ENCODE peak calls at places on chromosomes 3 and 15, in five cellular contexts. W is SK-N-SH, V is H1, M is K562, Z is GM12878. B is an unnamed sample. For H3K4me1 and H3K9me3, the result is how much of the 10 kb centered on the place peaks cover.

GRCh38 chr15:73175382-73175781 is 123.1 kb downstream of the NEO1 start:
- DNase-seq in W (no peak), V (no peak), M (no peak), Z (no peak), B (no peak)

GRCh38 chr15:68789921-68790575 is 30.6 kb downstream of the ANP32A start:
- DNase-seq in W (peak), V (no peak), M (no peak), Z (no peak), B (no peak)

GRCh38 chr3:143910756-143911155 is 60.9 kb upstream of the DIPK2A start:
- DNase-seq in W (no peak), V (no peak), M (no peak), Z (no peak), B (no peak)

GRCh38 chr15:40873625-40874561 is at the start of gene RHOV:
- DNase-seq in W (peak), V (peak), M (peak), Z (no peak), B (no peak)

GRCh38 chr3:59573911-59574310 is 524.1 kb upstream of the CFAP20DC start:
- DNase-seq in W (no peak), V (no peak), M (no peak), Z (no peak), B (no peak)

GRCh38 chr15:65476942-65477341 is 40.5 kb downstream of the DPP8 start:
- DNase-seq in W (no peak), V (no peak), M (no peak), Z (no peak), B (no peak)

GRCh38 chr15:57330619-57331018 is 45.7 kb upstream of the CGNL1 start:
- DNase-seq in W (no peak), V (no peak), M (no peak), Z (no peak), B (no peak)

GRCh38 chr3:52688266-52688665 is 2.4 kb downstream of the GNL3 start:
- DNase-seq in W (no peak), V (no peak), M (no peak), Z (no peak), B (no peak)

GRCh38 chr3:121707531-121708273 is 41.8 kb downstream of the GOLGB1 start:
- DNase-seq in W (no peak), V (no peak), M (no peak), Z (no peak), B (no peak)

GRCh38 chr15:76209523-76209922 is 101.7 kb downstream of the ETFA start:
- DNase-seq in W (no peak), V (no peak), M (no peak), Z (no peak), B (no peak)

GRCh38 chr3:18477620-18478019 is 52.5 kb upstream of the SATB1 start:
- DNase-seq in W (no peak), V (no peak), M (no peak), Z (no peak), B (no peak)

GRCh38 chr3:64316971-64317370 is 91.7 kb upstream of the PRICKLE2 start:
- DNase-seq in W (no peak), V (no peak), M (no peak), Z (no peak), B (no peak)

GRCh38 chr15:41443275-41443674 is 26.4 kb downstream of the RTF1 start:
- DNase-seq in W (no peak), V (no peak), M (no peak), Z (no peak), B (no peak)

GRCh38 chr3:14480207-14481017 is 59.7 kb downstream of the GRIP2 start:
- DNase-seq in W (peak), V (no peak), M (no peak), Z (no peak), B (no peak)

GRCh38 chr3:155549087-155549486 is 195.8 kb downstream of the PLCH1 start:
- DNase-seq in W (no peak), V (no peak), M (no peak), Z (no peak), B (no peak)

GRCh38 chr3:152159328-152159727 is 109.4 kb upstream of the MBNL1 start:
- DNase-seq in W (no peak), V (no peak), M (no peak), Z (no peak), B (peak)

GRCh38 chr3:13884851-13885703 is 5.2 kb upstream of the WNT7A start:
- DNase-seq in W (peak), V (peak), M (peak), Z (no peak), B (no peak)

DNA sequence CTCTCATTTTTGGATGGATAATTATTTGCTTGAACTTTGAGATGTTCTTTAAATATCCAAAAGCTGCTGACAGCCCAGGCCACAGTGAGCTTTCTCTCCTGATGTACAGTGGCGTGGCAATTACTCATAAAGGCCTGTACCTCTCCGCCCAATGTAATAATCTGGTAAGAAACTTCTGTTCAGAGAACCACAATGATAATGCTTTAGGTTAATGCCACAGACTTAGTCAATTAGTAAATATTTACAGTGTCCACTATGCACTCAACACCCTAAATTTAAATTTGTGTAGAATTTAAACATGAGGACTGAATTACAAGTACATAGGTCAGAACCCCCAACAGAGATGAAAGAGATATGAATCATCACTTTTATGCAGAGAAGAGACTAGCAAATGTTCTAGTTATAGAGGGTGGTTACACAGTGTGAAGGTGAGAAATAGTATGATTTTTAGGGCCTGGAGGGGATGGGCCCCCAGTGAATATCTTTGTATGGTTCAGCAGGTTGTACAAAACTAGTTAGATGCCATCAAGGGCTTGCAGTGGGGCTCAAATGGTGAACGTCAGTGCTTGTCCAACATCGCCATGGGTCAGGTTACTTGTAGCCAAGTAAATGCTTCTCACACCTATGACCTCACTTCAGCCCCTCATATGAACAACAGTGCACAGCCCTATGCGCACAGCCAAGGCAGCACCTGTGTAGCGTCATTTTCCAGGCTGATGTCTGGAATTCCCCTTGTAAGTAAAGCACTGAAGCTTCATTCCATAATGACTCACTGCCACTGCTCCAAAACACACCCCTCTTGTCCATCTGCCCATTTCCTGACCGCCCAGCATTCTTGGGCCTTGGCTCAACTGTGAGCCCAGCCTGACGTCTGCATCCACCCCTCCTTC is 13.3 kb downstream of the ABHD2 start:
- DNase-seq in W (no peak), V (no peak), M (no peak), Z (no peak), B (peak)
- H3K4me1 ChIP-seq in W (under half), V (under half), M (under half), Z (under half), B (under half)

GRCh38 chr15:25249236-25250010 is 189.4 kb downstream of the UBE3A start:
- DNase-seq in W (no peak), V (peak), M (no peak), Z (no peak), B (no peak)

GRCh38 chr15:25246641-25247417 is 192.0 kb downstream of the UBE3A start:
- DNase-seq in W (no peak), V (peak), M (no peak), Z (no peak), B (no peak)

GRCh38 chr15:25247418-25248030 is 191.3 kb downstream of the UBE3A start:
- DNase-seq in W (no peak), V (peak), M (no peak), Z (no peak), B (no peak)

GRCh38 chr15:25250011-25250596 is 188.7 kb downstream of the UBE3A start:
- DNase-seq in W (no peak), V (no peak), M (no peak), Z (no peak), B (no peak)

DNA sequence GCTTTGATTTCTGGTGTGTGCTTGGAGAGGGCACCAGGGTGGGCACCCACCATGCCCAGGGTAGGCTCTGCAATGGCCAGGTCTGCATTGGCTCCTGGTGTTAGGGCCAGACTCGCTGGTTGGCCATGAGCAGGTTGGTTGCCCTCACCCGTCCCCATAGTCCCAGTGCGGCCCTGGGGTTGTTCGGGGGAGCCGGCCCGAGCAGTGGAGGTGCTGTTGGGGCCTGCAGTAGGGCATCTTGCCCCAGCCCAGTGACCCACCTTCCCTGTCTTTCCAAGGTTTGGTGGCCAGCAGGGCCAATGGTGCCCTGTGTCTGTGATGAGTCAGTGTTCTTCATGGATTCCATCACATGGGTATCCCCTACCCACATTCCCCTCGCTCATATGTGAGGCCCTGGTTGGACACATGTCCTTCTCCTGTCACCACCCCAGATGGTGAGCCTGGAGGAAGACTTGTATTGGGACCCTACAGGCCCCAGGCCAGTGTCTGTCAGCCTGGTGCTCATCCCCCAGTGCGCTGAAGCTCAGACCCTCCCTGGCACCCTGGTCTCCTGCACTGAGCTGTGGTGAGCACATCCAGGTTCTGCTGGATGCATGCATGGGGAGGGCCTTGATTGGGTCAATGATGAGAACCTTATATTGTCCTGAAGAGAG is 190.1 kb downstream of the UBE3A start:
- DNase-seq in W (no peak), V (no peak), M (no peak), Z (no peak), B (no peak)
- H3K9me3 ChIP-seq in W (under half), V (half or more), M (under half), Z (under half), B (under half)

GRCh38 chr3:127141921-127142730 is 50.8 kb upstream of the PRR23E start:
- DNase-seq in W (peak), V (peak), M (no peak), Z (no peak), B (no peak)
- TF ChIP-seq SIN3A in W (peak), V (no peak), M (no peak), Z (no peak), B (no peak)

GRCh38 chr3:156787926-156788663 is 38.1 kb upstream of the LEKR1 start:
- DNase-seq in W (peak), V (no peak), M (peak), Z (no peak), B (peak)
- H3K4me1 ChIP-seq in W (under half), V (under half), M (under half), Z (under half), B (under half)

GRCh38 chr15:100457201-100457600 is 71.5 kb downstream of the CERS3 start:
- DNase-seq in W (no peak), V (no peak), M (no peak), Z (no peak), B (no peak)
- H3K9me3 ChIP-seq in W (under half), V (under half), M (under half), Z (under half), B (under half)

DNA sequence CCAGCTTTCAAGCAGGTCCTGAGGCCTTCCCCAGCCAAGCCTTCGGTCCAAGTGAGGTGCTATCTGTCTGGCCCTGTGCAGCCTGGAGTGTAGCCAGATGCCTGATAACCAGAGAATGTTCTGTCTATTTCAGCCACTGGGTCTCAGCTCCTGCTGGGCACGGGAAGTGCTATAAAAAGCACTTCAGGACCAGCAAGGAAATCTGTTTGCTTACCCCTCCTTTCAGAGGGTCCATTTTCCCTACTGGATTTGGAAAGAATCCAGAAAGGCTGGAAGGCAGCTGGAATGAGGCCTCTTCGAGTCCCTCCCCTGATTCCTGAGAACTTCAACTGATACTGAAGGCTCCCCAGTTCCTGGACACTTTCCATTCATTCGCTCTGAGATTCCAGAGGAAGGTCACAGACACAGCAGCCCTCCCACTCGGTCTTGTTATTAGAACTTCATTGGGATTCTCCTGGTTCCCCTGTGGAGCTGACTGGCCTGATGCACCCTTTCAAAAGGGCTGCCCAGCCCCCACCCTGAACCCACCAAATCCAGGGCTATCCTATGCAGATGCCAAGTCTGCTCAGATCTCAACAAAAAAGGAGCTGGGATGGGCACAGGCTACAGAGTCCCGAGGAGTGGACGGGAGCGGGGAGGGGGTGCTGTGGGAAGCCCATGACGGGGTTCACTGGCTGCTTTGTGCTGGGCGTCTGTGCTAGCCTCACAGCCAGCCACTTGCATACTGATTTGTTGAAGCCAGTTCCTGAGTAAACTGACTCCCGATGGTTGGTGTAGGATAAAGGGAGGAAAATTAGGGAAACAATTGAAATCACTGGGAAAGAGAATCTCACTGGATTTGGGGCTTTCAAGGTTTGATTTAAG is 70.5 kb downstream of the UMPS start:
- DNase-seq in W (peak), V (no peak), M (peak), Z (no peak), B (no peak)
- TF ChIP-seq SIN3A in W (no peak), V (no peak), M (no peak), Z (no peak), B (no peak)

DNA sequence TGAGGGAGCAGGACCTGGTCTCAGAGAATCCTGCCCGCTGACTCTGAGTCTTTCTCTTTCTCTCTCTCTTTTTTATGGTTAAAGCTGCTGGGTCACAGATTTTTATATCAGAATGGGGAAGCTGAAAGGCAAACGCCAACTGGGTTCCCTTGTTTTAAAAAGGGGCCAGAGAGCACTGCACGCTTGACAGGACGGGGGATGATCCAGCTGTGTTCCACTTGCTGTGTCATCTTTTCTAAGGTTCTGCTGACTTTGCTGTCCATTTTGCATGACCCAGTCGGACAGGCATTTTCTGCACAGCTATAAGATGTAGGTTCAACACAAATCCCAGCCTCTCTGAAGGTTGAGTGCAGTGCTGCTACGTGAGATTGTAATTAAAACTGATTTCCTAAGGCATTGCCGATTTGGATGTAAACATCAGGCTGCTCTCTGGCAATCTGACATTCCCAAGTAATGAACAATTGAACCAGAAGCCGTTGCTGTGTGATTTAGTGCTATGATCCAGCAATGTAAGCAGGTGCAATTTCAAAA is 25.8 kb downstream of the ARHGEF3 start:
- DNase-seq in W (no peak), V (no peak), M (no peak), Z (no peak), B (no peak)
- H3K4me1 ChIP-seq in W (under half), V (under half), M (under half), Z (under half), B (under half)

DNA sequence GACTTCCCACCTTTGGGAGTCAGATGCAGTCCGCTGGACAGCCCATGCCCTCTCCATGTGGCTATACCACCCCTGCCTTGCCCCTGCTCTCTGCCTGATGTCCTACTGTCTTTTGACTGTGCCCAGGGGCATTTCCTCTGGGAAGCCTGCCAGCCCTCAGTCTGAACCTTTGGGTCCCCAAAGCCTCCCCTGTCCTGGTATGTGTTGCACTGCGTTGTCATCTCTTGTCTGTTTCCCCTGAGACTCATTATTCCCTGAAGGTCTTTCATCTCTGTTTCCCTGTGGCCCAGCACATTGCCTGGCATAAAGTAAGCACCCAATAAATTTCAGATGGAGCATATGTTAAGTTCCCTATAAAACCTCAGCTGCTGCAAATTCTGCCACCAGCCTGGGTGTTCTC is 236.6 kb upstream of the CTDSPL start:
- DNase-seq in W (peak), V (no peak), M (no peak), Z (no peak), B (no peak)
- H3K9me3 ChIP-seq in W (under half), V (under half), M (under half), Z (under half), B (under half)

DNA sequence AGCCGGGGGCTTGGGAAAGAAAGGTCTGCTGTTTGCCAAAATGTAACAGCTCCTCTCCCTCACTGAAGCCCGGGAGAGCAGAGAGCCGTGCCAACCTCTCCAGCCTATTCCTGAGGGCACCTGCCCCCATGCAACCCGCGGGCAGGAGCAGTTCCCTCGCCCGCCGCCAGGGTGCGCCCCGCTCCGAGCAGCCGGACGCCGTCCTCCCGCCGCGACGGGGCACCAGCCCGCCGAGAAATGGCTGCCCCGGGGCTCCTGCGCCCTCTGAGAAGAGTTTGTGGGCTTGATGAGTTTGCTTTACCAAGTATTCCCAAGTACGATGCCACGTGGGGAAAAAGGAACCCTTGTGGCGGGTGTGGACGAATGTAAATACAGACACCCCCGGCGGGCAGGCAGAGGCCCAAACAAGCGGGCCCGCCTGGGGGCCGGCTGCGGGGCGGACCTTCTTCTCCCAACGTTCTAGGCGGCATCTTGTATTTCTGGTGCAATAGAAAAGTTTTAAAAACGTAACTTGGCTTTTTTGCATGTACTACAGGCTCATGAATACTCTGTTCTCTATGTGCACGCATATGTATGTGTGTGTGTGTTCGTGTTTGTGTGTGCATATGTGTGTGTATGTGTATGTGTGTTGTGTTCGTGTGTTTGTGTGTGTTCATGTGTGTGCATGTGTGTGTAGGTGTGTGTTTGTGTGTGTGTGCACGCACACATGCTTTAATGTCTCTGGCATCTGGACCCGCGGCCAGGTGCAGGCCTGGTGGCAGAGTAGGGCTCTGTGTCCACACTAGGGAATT is 162.9 kb downstream of the CHSY1 start:
- DNase-seq in W (peak), V (peak), M (peak), Z (no peak), B (peak)
- TF ChIP-seq SIN3A in W (no peak), V (no peak), M (no peak), Z (no peak), B (no peak)